ENCODE peak calls at places on chromosome 2, in eight cellular contexts. X is endothelial cell, V is RWPE1, P is GM20000, U is brain microvascular endothelial cell, T is Calu3, J is dorsolateral prefrontal cortex, W is GM13977. L is an unnamed sample.
A peak's percentile ranks its signal among the peaks of the same experiment; 100 is the strongest.

GRCh38 chr2:102488063-102488462 is 15.0 kb downstream of the SLC9A4 start:
- DNase-seq in P (no peak), V (peak; percentile 69), J (no peak), U (peak; percentile 5), W (no peak), T (peak; percentile 70), X (no peak), L (no peak)

GRCh38 chr2:237315170-237315880 is 98.6 kb downstream of the COL6A3 start:
- DNase-seq in J (peak; percentile 63), P (no peak), X (no peak), T (peak; percentile 58), U (peak; percentile 95), W (no peak), V (no peak), L (peak; percentile 34)

GRCh38 chr2:163812926-163813520 is 77.2 kb upstream of the FIGN start:
- DNase-seq in V (no peak), U (peak; percentile 24), X (no peak), W (no peak), P (no peak), J (no peak), T (no peak), L (no peak)

GRCh38 chr2:172229125-172229524 is 126.4 kb upstream of the DLX2 start:
- DNase-seq in X (no peak), U (no peak), P (no peak), V (no peak), T (no peak), J (no peak), W (no peak), L (no peak)

GRCh38 chr2:166610180-166610919 is 116.3 kb upstream of the SCN7A start:
- DNase-seq in J (peak; percentile 40), U (no peak), X (peak; percentile 28), P (no peak), W (no peak), T (no peak), V (no peak), L (peak; percentile 69)

GRCh38 chr2:12074126-12074883 is 327.9 kb downstream of the LPIN1 start:
- DNase-seq in J (no peak), V (no peak), X (no peak), T (no peak), W (no peak), U (no peak), P (no peak), L (no peak)

GRCh38 chr2:83650897-83651296 is 808.2 kb downstream of the SUCLG1 start:
- DNase-seq in V (no peak), W (no peak), T (no peak), X (no peak), P (no peak), J (no peak), U (no peak), L (no peak)

GRCh38 chr2:132424526-132425121 is 8.0 kb downstream of the GPR39 start:
- DNase-seq in X (no peak), T (no peak), U (no peak), V (no peak), J (no peak), W (no peak), P (no peak), L (no peak)

GRCh38 chr2:118197011-118197695 is 108.9 kb downstream of the INSIG2 start:
- DNase-seq in X (no peak), W (no peak), P (no peak), U (peak; percentile 5), V (peak; percentile 23), T (no peak), J (no peak), L (no peak)

GRCh38 chr2:118198268-118198667 is 110.0 kb downstream of the INSIG2 start:
- DNase-seq in W (no peak), J (no peak), P (no peak), V (no peak), T (no peak), X (no peak), U (no peak), L (no peak)

GRCh38 chr2:118207889-118208288 is 119.6 kb downstream of the INSIG2 start:
- DNase-seq in X (no peak), T (no peak), U (no peak), J (no peak), V (no peak), W (no peak), P (no peak), L (no peak)

GRCh38 chr2:118202707-118203303 is 114.5 kb downstream of the INSIG2 start:
- DNase-seq in J (no peak), X (peak; percentile 72), V (peak; percentile 48), P (peak; percentile 58), U (peak; percentile 35), T (peak; percentile 59), W (no peak), L (peak; percentile 70)
- TF ChIP-seq CTCF in J (peak; percentile 65), X (peak; percentile 78), V (peak; percentile 74), P (peak; percentile 98), U (peak; percentile 94), T (peak; percentile 86), W (peak; percentile 92), L (peak; percentile 84)

DNA sequence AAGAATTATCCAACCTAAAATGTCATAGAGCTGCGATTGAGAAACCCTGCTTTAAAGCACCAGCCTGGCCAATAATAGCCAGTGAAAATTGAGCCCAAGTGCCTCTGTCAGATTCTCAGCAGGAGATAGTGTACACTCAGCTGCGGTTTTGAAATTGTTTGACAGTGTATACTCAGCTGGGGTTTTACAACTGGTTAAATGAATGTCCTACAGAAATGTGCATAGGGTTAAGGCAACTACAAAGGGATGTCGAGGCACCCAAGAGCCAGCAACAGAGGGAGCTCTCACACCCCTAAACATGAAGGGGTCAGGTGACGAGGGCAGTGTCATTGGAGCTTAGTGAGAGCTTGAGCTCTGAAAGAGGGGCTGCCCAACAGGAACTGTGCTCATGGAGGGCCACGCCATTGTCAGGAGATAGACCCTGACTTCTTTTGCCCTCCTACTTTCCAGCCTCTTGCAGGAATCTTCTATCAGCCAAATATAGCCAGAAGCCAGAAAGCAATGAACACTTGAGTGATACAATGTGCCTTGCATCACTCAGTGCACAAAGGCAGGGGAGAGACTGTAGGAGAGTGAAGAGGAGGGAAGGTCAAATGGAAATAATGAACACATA is 15.1 kb downstream of the ACTG2 start:
- DNase-seq in P (peak; percentile 73), J (no peak), W (peak; percentile 73), X (no peak), T (peak; percentile 28), V (no peak), U (peak; percentile 78), L (no peak)
- TF ChIP-seq CTCF in P (peak; percentile 41), J (peak; percentile 26), W (peak; percentile 68), X (no peak), T (no peak), V (no peak), U (peak; percentile 54), L (no peak)

GRCh38 chr2:241595600-241596140 is 37.1 kb downstream of the BOK start:
- DNase-seq in X (no peak), V (no peak), T (no peak), P (no peak), U (no peak), W (no peak), J (no peak), L (no peak)
- TF ChIP-seq CTCF in X (no peak), V (no peak), T (no peak), P (no peak), U (peak; percentile 68), W (peak; percentile 27), J (peak; percentile 23), L (no peak)

GRCh38 chr2:70258532-70258875 is 567 bp downstream of the PCYOX1 start:
- DNase-seq in W (no peak), X (peak; percentile 20), J (peak; percentile 46), V (peak; percentile 15), U (no peak), T (no peak), P (no peak), L (peak; percentile 74)

GRCh38 chr2:70255637-70256314 is 2.2 kb upstream of the PCYOX1 start:
- DNase-seq in T (no peak), J (no peak), W (no peak), X (no peak), U (no peak), P (no peak), V (no peak), L (no peak)

GRCh38 chr2:70261501-70261900 is 3.6 kb downstream of the PCYOX1 start:
- DNase-seq in P (no peak), V (no peak), W (no peak), X (no peak), T (no peak), J (no peak), U (no peak), L (no peak)
- TF ChIP-seq CTCF in P (no peak), V (no peak), W (no peak), X (no peak), T (no peak), J (no peak), U (no peak), L (no peak)

L was measured in glutamatergic neuron.